ENCODE peak calls at places on chromosomes 2 and 18, in six cellular contexts. S is BE2C, J is dorsolateral prefrontal cortex, D is A673, P is cardiac muscle cell, G is GM13977. Y is an unnamed sample.

GRCh38 chr18:69725009-69725408 is 222.7 kb downstream of the CD226 start:
- DNase-seq in S (no peak), J (peak; percentile 66), D (no peak), P (peak; percentile 6), G (no peak), Y (no peak)

GRCh38 chr2:64698068-64698645 is 44.4 kb upstream of the SERTAD2 start:
- DNase-seq in S (no peak), J (no peak), D (no peak), P (no peak), G (no peak), Y (no peak)

GRCh38 chr2:234502285-234502918 is 5.5 kb upstream of the ARL4C start:
- DNase-seq in S (no peak), J (no peak), D (peak; percentile 40), P (peak; percentile 51), G (no peak), Y (no peak)

GRCh38 chr2:171287606-171288005 is 126.9 kb upstream of the TLK1 start:
- DNase-seq in S (no peak), J (no peak), D (peak; percentile 62), P (peak; percentile 41), G (no peak), Y (no peak)

GRCh38 chr18:5393779-5394178 is 98.3 kb upstream of the ZBTB14 start:
- DNase-seq in S (no peak), J (no peak), D (no peak), P (peak; percentile 2), G (no peak), Y (no peak)

GRCh38 chr2:226078656-226079055 is 679.1 kb downstream of the NYAP2 start:
- DNase-seq in S (no peak), J (no peak), D (no peak), P (no peak), G (no peak), Y (no peak)

GRCh38 chr2:195660265-195660890 is 3.4 kb downstream of the SLC39A10 start:
- DNase-seq in S (peak; percentile 83), J (peak; percentile 81), D (peak; percentile 81), P (peak; percentile 85), G (peak; percentile 48), Y (peak; percentile 71)

GRCh38 chr2:79887747-79888374 is 375.0 kb downstream of the CTNNA2 start:
- DNase-seq in S (peak; percentile 22), J (peak; percentile 34), D (peak; percentile 73), P (peak; percentile 71), G (peak; percentile 46), Y (peak; percentile 43)

GRCh38 chr2:60515751-60516226 is 37.7 kb downstream of the BCL11A start:
- DNase-seq in S (no peak), J (no peak), D (peak; percentile 11), P (peak; percentile 75), G (peak; percentile 71), Y (no peak)

GRCh38 chr2:204842731-204843490 is 297.6 kb downstream of the PARD3B start:
- DNase-seq in S (no peak), J (peak; percentile 64), D (peak; percentile 41), P (peak; percentile 93), G (no peak), Y (no peak)

GRCh38 chr18:27413495-27414401 is 228.6 kb upstream of the CHST9 start:
- DNase-seq in S (no peak), J (no peak), D (peak; percentile 1), P (peak; percentile 67), G (no peak), Y (no peak)

GRCh38 chr2:88658890-88659881 is 31.9 kb upstream of the EIF2AK3 start:
- DNase-seq in S (no peak), J (no peak), D (no peak), P (peak; percentile 60), G (no peak), Y (no peak)

GRCh38 chr18:5710235-5710634 is 166.4 kb upstream of the EPB41L3 start:
- DNase-seq in S (no peak), J (no peak), D (no peak), P (no peak), G (no peak), Y (no peak)

GRCh38 chr2:39433586-39434195 is 3.4 kb downstream of the MAP4K3 start:
- DNase-seq in S (no peak), J (no peak), D (no peak), P (peak; percentile 30), G (no peak), Y (no peak)

GRCh38 chr2:150732064-150732463 is 244.6 kb upstream of the RND3 start:
- DNase-seq in S (no peak), J (no peak), D (no peak), P (peak; percentile 25), G (no peak), Y (no peak)

GRCh38 chr2:105868060-105868459 is 123.3 kb downstream of the NCK2 start:
- DNase-seq in S (no peak), J (no peak), D (no peak), P (no peak), G (no peak), Y (no peak)

GRCh38 chr2:235506291-235506996 is 12.6 kb downstream of the AGAP1 start:
- DNase-seq in S (no peak), J (no peak), D (no peak), P (peak; percentile 21), G (no peak), Y (no peak)

GRCh38 chr2:204108301-204108700 is 171.7 kb downstream of the ICOS start:
- DNase-seq in S (peak; percentile 58), J (no peak), D (peak; percentile 68), P (peak; percentile 27), G (peak; percentile 47), Y (peak; percentile 36)

GRCh38 chr2:196551014-196551413 is 88.5 kb upstream of the CCDC150 start:
- DNase-seq in S (no peak), J (no peak), D (no peak), P (no peak), G (no peak), Y (no peak)

GRCh38 chr18:42141439-42141838 is 186.4 kb downstream of the PIK3C3 start:
- DNase-seq in S (peak; percentile 5), J (no peak), D (peak; percentile 31), P (peak; percentile 2), G (no peak), Y (no peak)
- TF ChIP-seq CTCF in S (peak; percentile 31), J (no peak), D (peak; percentile 30), P (no peak), G (peak; percentile 17), Y (no peak)

DNA sequence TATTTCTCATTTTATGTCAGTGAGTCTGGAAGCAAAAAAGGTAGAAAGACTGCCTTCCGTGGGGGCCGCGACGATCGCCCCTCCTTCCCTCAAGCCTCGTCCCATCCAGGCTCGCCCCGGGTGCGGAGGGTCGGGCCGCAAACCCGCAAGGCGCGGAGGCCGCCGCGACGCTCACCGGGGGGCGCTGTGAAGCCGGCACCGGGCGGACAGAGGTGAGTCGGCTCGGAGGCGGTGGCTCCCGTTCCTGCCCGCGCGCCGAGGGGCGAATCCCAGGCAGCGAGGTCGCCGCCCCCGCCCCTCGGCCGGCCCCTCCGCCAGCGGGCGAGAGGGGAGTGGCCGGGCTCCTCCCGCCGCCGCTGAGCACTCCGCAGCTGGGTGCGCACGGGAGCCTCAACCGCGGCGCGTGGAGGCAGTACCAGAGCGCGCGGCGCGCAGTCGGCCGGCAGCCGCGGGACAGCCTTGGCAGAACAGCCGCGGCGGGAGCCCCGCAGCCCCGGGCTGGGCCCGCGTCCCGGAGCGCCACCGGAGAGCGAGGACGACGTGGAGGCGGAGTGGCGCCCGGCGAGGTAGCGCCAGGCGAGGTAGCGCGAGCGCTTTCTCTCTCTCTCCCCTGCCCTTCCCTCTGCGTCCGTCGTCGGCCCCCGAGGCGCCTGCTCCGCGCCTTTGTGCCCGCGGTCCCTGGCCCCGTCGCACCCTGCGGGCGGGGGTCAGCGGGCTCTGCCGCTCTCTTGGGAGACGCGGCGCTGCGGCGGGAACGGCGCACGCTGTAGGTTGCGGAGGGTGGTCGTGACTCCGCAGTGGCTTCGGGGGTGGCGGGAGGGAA is at the start of gene MYO1B:
- DNase-seq in S (peak; percentile 96), J (no peak), D (peak; percentile 64), P (peak; percentile 90), G (peak; percentile 60), Y (peak; percentile 71)
- TF ChIP-seq CTCF in S (peak; percentile 58), J (peak; percentile 52), D (peak; percentile 56), P (peak; percentile 58), G (peak; percentile 18), Y (peak; percentile 58)

GRCh38 chr18:50218432-50219197 is 23.7 kb upstream of the MYO5B start:
- DNase-seq in S (no peak), J (peak; percentile 14), D (peak; percentile 20), P (peak; percentile 43), G (peak; percentile 44), Y (no peak)
- TF ChIP-seq CTCF in S (peak; percentile 34), J (peak; percentile 35), D (peak; percentile 55), P (peak; percentile 53), G (peak; percentile 62), Y (peak; percentile 50)

DNA sequence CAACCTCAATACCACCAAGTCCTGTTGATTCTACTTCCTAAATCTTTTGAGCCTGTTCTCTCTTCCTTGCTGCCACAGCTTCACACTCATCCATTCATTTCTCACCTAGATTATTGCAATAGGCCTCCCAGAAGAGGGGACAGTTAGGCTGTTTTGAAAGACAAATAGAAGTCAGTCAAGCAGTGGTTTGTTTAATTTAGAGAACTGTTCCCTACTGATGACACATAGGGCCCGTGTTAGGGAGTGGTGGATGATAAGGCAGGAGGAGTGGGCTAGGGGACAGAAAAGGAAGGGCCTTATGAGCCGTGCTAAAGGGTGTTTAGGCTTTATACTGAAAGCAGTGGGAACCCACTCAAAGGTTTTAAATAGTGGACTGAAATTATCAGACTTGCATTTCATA is 59.6 kb upstream of the ZFP36L2 start:
- DNase-seq in S (no peak), J (no peak), D (no peak), P (no peak), G (no peak), Y (no peak)
- TF ChIP-seq CTCF in S (no peak), J (no peak), D (no peak), P (no peak), G (no peak), Y (no peak)

DNA sequence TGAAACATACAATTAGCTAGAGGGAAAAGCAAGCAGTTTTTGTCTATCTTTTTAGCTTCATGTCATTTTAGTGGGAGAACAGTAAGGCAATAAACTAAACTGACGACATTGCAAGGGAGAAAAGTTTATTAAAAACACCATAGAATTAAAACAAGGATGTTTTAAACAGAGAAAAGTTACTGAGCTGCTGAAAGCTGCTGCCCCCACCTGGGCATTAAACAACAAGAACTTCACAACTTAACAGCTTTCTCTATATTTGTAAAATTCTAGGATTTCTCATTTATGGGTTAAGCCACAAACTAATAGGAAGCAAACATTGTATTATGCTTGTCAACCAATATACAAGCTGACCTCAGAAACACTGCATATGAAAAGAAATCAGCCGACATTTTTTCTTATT is 289.2 kb downstream of the ERBB4 start:
- DNase-seq in S (no peak), J (no peak), D (peak; percentile 51), P (peak; percentile 34), G (no peak), Y (no peak)
- TF ChIP-seq CTCF in S (peak; percentile 53), J (peak; percentile 53), D (peak; percentile 66), P (peak; percentile 37), G (peak; percentile 34), Y (no peak)

DNA sequence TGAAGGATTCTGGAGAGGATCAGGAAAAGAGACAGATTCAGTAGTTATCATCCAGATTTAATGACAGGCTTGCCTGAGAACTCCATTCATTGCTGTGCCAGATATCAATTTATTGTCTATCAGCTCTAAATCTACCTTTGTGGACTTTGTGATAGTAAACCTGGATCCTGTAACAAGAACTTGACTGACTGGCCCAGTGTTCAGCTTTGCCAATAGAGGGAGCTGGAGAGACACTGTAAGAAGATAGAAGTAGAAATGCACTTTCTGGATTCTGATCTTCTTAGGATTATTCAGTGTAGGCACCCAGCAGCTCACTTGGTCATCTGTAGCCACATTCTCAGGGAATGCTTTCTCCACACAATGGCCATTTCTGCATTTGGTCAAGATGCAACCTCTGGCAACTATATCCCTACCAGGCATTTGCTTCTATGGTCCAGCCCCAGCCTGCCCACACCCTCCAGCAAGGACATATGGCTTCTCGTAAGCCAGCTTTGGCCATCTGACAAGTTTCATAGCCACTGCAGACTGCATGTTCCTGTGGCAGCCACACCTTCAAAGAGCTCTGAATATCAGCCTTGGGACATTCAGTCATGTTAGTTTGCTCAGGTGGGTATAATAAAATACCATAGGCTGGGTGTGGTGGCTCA is 6.1 kb upstream of the SERPINB8 start:
- DNase-seq in S (no peak), J (peak; percentile 41), D (peak; percentile 73), P (peak; percentile 79), G (peak; percentile 20), Y (no peak)
- TF ChIP-seq CTCF in S (peak; percentile 76), J (peak; percentile 73), D (peak; percentile 87), P (peak; percentile 98), G (peak; percentile 75), Y (peak; percentile 74)

Y was measured in neural crest cell.